ENCODE peak calls at places on chromosomes 13 and 19, in ten cellular contexts. H, V, R, K, G, O, J, T, E and B are unnamed samples.

GRCh38 chr13:43087960-43088580 is 64.7 kb downstream of the DNAJC15 start:
- DNase-seq in H (no peak), V (no peak), R (no peak), K (peak; percentile 7), G (peak; percentile 59), O (no peak), J (peak; percentile 35), T (no peak), E (no peak), B (no peak)

GRCh38 chr13:33676700-33677048 is 141.3 kb upstream of the RFC3 start:
- DNase-seq in H (peak; percentile 70), V (no peak), R (no peak), K (peak; percentile 18), G (peak; percentile 84), O (no peak), J (peak; percentile 41), T (peak; percentile 65), E (peak; percentile 12), B (peak; percentile 16)

GRCh38 chr19:22882797-22883196 is 50.7 kb downstream of the ZNF723 start:
- DNase-seq in H (no peak), V (no peak), R (no peak), K (no peak), G (peak; percentile 0), O (no peak), J (peak; percentile 18), T (peak; percentile 1), E (no peak), B (peak; percentile 62)

GRCh38 chr19:14177496-14178074 is 28.4 kb downstream of the ADGRL1 start:
- DNase-seq in H (no peak), V (no peak), R (no peak), K (no peak), G (no peak), O (no peak), J (no peak), T (no peak), E (no peak), B (no peak)

GRCh38 chr13:99122171-99122570 is 78.5 kb upstream of the UBAC2 start:
- DNase-seq in H (no peak), V (no peak), R (no peak), K (no peak), G (no peak), O (no peak), J (no peak), T (no peak), E (no peak), B (no peak)

GRCh38 chr13:47420012-47420411 is 523.2 kb upstream of the HTR2A start:
- DNase-seq in H (no peak), V (no peak), R (no peak), K (no peak), G (no peak), O (no peak), J (no peak), T (no peak), E (no peak), B (no peak)

GRCh38 chr19:38616265-38616664 is 1.5 kb downstream of the MAP4K1 start:
- DNase-seq in H (no peak), V (no peak), R (no peak), K (no peak), G (no peak), O (no peak), J (no peak), T (no peak), E (no peak), B (no peak)

GRCh38 chr19:39405930-39406655 is 554 bp upstream of the ZFP36 start:
- DNase-seq in H (no peak), V (peak; percentile 96), R (peak; percentile 93), K (no peak), G (peak; percentile 57), O (no peak), J (no peak), T (peak; percentile 87), E (no peak), B (peak; percentile 80)

GRCh38 chr19:36686365-36687213 is 823 bp upstream of the ZNF567 start:
- DNase-seq in H (peak; percentile 23), V (no peak), R (no peak), K (no peak), G (peak; percentile 3), O (no peak), J (peak; percentile 14), T (peak; percentile 29), E (peak; percentile 1), B (peak; percentile 14)

GRCh38 chr13:28707629-28708427 is 10.9 kb downstream of the SLC46A3 start:
- DNase-seq in H (no peak), V (no peak), R (no peak), K (peak; percentile 87), G (peak; percentile 41), O (no peak), J (peak; percentile 78), T (no peak), E (no peak), B (no peak)

GRCh38 chr19:8576273-8576993 is 809 bp downstream of the MYO1F start:
- DNase-seq in H (no peak), V (no peak), R (peak; percentile 33), K (no peak), G (peak; percentile 69), O (no peak), J (no peak), T (peak; percentile 46), E (no peak), B (no peak)
- H3K4me3 ChIP-seq in H (no peak overlapping the region), V (peak overlapping the region; percentile 37), R (peak overlapping the region; percentile 57), K (no peak overlapping the region), G (peak overlapping the region; percentile 51), O (no peak overlapping the region), J (no peak overlapping the region), T (peak overlapping the region; percentile 14), E (no peak overlapping the region), B (no peak overlapping the region)

DNA sequence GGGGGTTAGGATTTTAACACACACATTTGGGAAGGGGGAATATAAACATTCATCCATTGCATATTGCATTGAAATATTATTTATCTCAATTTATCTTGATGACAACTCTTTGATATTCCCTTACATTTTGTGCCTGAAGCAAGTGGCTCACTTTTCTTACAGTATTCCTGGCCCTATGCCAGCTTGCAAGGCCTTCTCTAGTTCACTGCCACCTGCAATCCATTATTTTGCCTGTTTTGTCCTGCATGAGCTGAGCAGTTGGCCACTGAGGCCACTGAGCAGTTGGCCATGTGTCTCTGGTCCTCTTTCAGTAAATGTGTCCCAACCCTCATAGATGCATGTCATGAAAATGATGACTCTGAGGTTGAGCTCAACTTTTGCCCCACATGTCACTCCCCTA is 49.8 kb downstream of the CBY2 start:
- DNase-seq in H (no peak), V (no peak), R (no peak), K (no peak), G (no peak), O (no peak), J (no peak), T (no peak), E (no peak), B (no peak)
- H3K4me3 ChIP-seq in H (no peak overlapping the region), V (no peak overlapping the region), R (no peak overlapping the region), K (no peak overlapping the region), G (no peak overlapping the region), O (no peak overlapping the region), J (no peak overlapping the region), T (no peak overlapping the region), E (no peak overlapping the region), B (no peak overlapping the region)

GRCh38 chr19:8342684-8343482 is at the start of gene KANK3:
- DNase-seq in H (peak; percentile 98), V (peak; percentile 95), R (peak; percentile 91), K (peak; percentile 83), G (peak; percentile 96), O (peak; percentile 78), J (peak; percentile 87), T (peak; percentile 97), E (no peak), B (peak; percentile 94)

GRCh38 chr19:8343483-8343844 is 402 bp upstream of the KANK3 start:
- DNase-seq in H (no peak), V (no peak), R (no peak), K (no peak), G (no peak), O (no peak), J (no peak), T (no peak), E (no peak), B (no peak)

GRCh38 chr19:8340341-8341096 is 2.5 kb downstream of the KANK3 start:
- DNase-seq in H (no peak), V (no peak), R (no peak), K (no peak), G (no peak), O (no peak), J (no peak), T (no peak), E (no peak), B (no peak)

GRCh38 chr19:8338835-8339234 is 4.2 kb downstream of the KANK3 start:
- DNase-seq in H (no peak), V (no peak), R (no peak), K (no peak), G (no peak), O (no peak), J (no peak), T (no peak), E (no peak), B (no peak)

DNA sequence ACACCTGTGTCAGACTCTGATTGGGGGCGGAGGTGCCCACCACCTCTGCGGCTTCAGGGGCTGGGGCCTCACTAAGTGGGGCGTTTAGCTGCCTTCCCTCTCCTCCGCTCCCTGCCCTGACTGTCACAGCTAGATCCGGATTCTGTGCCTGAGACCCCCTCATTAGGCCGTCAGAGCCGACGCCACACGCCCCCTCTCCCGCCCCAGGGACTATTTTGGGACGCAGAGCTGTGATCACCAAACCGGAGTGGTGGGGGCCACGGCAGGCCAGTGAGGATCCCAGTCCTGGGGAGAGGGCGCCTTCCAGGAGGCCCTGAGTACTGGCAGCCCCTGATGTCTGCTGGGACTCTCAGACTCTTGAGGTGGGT is 762 bp downstream of the KANK3 start:
- DNase-seq in H (no peak), V (no peak), R (no peak), K (no peak), G (no peak), O (no peak), J (no peak), T (no peak), E (no peak), B (no peak)
- H3K4me3 ChIP-seq in H (no peak overlapping the region), V (peak overlapping the region; percentile 52), R (no peak overlapping the region), K (no peak overlapping the region), G (peak overlapping the region; percentile 46), O (no peak overlapping the region), J (no peak overlapping the region), T (no peak overlapping the region), E (no peak overlapping the region), B (no peak overlapping the region)

DNA sequence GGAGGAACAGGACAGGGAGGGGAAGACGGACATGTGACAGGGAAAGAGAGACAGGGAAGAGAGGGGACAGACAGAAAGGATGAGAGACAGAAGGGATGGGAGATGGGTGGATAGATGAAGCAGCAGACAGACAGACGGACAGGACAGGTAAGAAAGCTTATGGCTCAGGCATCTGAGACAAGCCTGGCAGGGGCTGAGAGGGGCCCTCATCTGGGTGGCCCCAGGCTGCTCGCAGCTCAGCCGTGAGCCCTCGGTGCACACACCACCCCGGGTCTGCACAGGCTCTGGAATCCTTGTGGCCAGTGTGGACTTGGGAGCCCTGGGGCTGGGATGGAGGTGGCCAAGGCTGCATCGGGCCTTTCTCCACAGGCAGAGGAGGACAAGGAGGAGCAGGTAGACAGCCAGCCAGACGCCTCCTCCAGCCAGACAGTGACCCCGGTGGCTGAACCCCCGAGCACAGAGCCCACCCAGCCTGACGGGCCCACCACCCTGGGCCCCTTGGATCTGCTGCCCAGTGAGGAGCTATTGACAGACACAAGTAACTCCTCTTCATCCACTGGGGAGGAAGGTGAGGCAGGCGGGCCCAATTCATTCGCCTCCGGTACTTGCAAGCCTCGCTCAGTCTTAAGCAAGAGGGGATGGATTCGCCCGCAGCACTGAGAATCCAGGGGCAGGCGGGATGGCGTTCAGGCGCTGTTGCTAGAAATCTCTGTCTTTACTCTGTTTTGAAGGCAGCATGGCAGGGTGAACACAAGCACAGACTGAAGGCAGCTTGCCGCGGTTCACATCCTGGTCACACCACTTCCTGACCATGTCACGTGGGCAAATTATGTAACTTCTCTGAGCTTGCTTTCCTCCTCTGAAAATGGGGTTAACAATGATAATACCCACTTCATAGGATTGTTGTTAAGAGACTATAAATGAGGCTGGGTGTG is 14.0 kb downstream of the GRAMD1A start:
- DNase-seq in H (no peak), V (no peak), R (peak; percentile 68), K (no peak), G (peak; percentile 57), O (no peak), J (no peak), T (peak; percentile 54), E (no peak), B (peak; percentile 86)
- H3K4me3 ChIP-seq in H (no peak overlapping the region), V (no peak overlapping the region), R (peak overlapping the region; percentile 46), K (no peak overlapping the region), G (no peak overlapping the region), O (no peak overlapping the region), J (no peak overlapping the region), T (no peak overlapping the region), E (no peak overlapping the region), B (no peak overlapping the region)